ENCODE peak calls at places on chromosomes 6 and 20, in five cellular contexts. U is cardiac muscle cell, P is hepatocyte, A is A673, M is keratinocyte. C is an unnamed sample.

GRCh38 chr6:133297657-133298056 is 56.5 kb downstream of the EYA4 start:
- DNase-seq in U (no peak), P (no peak), A (no peak), M (no peak), C (no peak)

GRCh38 chr6:45052325-45052724 is 275.8 kb upstream of the RUNX2 start:
- DNase-seq in U (no peak), P (no peak), A (no peak), M (no peak), C (no peak)

GRCh38 chr6:102571236-102571908 is 1177.9 kb downstream of the GRIK2 start:
- DNase-seq in U (no peak), P (no peak), A (peak), M (no peak), C (no peak)

GRCh38 chr20:49377326-49377725 is 99.5 kb upstream of the ZNFX1 start:
- DNase-seq in U (no peak), P (no peak), A (no peak), M (no peak), C (no peak)

GRCh38 chr20:19757487-19757972 is 528 bp upstream of the RIN2 start:
- DNase-seq in U (peak), P (peak), A (no peak), M (no peak), C (peak)

GRCh38 chr6:80771941-80772340 is 665.5 kb downstream of the BCKDHB start:
- DNase-seq in U (peak), P (peak), A (peak), M (no peak), C (peak)

GRCh38 chr6:119627908-119628669 is 278.5 kb upstream of the MAN1A1 start:
- DNase-seq in U (peak), P (peak), A (no peak), M (peak), C (peak)

GRCh38 chr6:10369896-10370295 is 45.0 kb downstream of the TFAP2A start:
- DNase-seq in U (no peak), P (no peak), A (no peak), M (no peak), C (no peak)

GRCh38 chr20:50318709-50319108 is 128.1 kb downstream of the CEBPB start:
- DNase-seq in U (no peak), P (no peak), A (no peak), M (no peak), C (no peak)

GRCh38 chr6:126444874-126445273 is 105.0 kb downstream of the CENPW start:
- DNase-seq in U (no peak), P (no peak), A (no peak), M (no peak), C (peak)

GRCh38 chr6:54114991-54115390 is 3.7 kb downstream of the MLIP start:
- DNase-seq in U (no peak), P (no peak), A (no peak), M (no peak), C (no peak)

GRCh38 chr20:44134897-44135810 is 51.8 kb downstream of the JPH2 start:
- DNase-seq in U (no peak), P (no peak), A (no peak), M (no peak), C (no peak)

GRCh38 chr6:103404799-103405198 is 1454.9 kb downstream of the HACE1 start:
- DNase-seq in U (no peak), P (no peak), A (no peak), M (no peak), C (no peak)

GRCh38 chr6:166173292-166173951 is 5.8 kb upstream of the TBXT start:
- DNase-seq in U (peak), P (peak), A (peak), M (no peak), C (peak)

GRCh38 chr6:3651698-3652229 is 99.7 kb downstream of the PXDC1 start:
- DNase-seq in U (no peak), P (no peak), A (no peak), M (no peak), C (no peak)

GRCh38 chr6:151876122-151876521 is 68.6 kb downstream of the ESR1 start:
- DNase-seq in U (no peak), P (no peak), A (no peak), M (no peak), C (no peak)

GRCh38 chr6:159510141-159510540 is 182.9 kb downstream of the SOD2 start:
- DNase-seq in U (no peak), P (no peak), A (no peak), M (no peak), C (no peak)
- H3K4me3 ChIP-seq in U (no peak), P (no peak), A (no peak), M (no peak), C (no peak)

GRCh38 chr6:131250121-131250520 is 114.9 kb downstream of the AKAP7 start:
- DNase-seq in U (peak), P (peak), A (peak), M (no peak), C (peak)
- TF ChIP-seq CTCF in U (no peak), P (peak), A (no peak), M (no peak), C (no peak)

GRCh38 chr20:52103911-52104545 is 87.6 kb downstream of the ZFP64 start:
- DNase-seq in U (peak), P (no peak), A (peak), M (no peak), C (peak)
- H3K4me3 ChIP-seq in U (peak), P (peak), A (peak), M (peak), C (peak)

DNA sequence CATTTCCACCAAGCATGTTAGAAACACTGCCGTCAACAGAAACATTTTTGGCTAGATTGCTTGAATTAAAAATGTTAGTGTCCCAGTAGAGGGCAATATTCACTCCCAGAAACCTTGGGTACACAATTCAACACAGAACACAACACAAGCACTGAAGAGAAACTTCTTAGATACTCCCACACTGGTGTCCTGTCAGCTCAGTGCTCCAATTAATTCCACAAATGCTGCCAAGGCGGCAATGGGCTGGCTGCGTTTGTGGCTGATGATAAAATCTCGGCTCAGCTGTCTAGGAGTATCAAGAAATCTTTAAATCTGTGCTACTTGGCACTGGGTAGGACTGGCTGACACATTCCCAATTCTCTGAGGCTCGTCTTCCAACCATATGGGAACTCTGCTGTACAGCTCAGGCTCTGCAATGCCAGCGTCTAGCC is 39.3 kb downstream of the BEND3 start:
- DNase-seq in U (peak), P (no peak), A (peak), M (no peak), C (peak)
- TF ChIP-seq CTCF in U (peak), P (peak), A (peak), M (no peak), C (no peak)

GRCh38 chr20:41152108-41152757 is 14.9 kb downstream of the PLCG1 start:
- DNase-seq in U (no peak), P (no peak), A (no peak), M (no peak), C (no peak)

GRCh38 chr20:41148956-41149355 is 11.6 kb downstream of the PLCG1 start:
- DNase-seq in U (no peak), P (no peak), A (no peak), M (no peak), C (no peak)

GRCh38 chr20:41149679-41150131 is 12.4 kb downstream of the PLCG1 start:
- DNase-seq in U (peak), P (peak), A (peak), M (no peak), C (peak)

GRCh38 chr20:41151134-41151869 is 14.0 kb downstream of the PLCG1 start:
- DNase-seq in U (no peak), P (no peak), A (no peak), M (no peak), C (no peak)

DNA sequence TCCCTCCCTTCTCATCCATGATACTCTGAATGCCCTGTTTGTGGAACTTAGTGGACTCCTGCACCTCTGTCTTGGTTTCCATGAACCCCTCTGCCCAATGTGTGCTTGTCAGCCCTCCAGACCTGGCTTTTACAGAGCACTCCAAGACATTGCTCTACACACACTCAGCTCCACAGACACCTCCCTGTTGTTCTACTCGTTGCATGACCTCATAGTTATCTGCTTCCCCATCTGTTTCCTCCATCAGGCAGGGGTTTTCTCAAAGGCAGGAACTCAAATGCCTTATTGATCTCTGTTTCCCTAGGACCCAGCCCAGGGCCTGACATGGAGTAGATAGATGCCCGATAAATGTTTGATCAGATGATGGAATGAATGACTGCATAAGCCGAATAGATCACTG is 13.3 kb downstream of the PLCG1 start:
- DNase-seq in U (no peak), P (no peak), A (no peak), M (no peak), C (peak)
- H3K4me3 ChIP-seq in U (no peak), P (no peak), A (no peak), M (no peak), C (no peak)

DNA sequence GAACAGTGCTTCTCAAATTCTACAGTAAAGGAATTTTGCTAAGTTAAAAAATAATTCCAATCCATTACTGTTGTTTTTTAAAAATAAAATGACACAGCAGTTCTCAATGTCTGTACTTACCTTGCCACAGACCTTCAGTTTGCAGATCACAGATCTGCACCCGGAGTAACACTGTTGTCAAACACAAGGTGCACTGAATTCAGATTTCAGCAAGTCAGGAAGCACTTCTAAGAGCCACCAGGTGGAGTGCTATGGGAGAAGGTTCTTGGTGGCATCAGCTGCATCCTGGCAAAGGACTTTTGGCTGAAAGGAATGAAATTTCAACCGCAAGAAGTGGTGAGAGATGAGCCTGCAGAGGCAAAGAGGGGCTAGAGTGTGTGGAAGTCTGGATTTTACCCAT is 17.4 kb downstream of the RSPH4A start:
- DNase-seq in U (no peak), P (peak), A (peak), M (no peak), C (peak)
- TF ChIP-seq CTCF in U (peak), P (no peak), A (peak), M (peak), C (peak)

DNA sequence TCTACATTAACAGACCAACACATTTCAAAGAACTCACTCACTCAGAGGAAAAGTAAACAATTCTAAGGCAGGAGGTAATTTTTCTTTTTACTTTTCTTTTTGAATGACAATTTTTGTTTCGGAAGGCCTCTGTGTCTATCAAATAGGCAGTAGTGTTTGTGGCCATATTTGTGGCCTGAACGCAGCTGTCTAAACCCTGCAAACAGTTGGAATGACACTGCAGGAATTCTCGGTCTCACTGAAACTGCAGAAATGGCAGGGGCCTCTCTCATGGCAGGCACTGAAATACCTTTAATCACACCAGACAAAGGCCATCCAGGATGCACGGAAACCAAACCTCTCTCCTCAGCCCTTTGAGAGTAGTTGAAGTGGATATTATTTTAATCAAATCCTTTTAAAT is 30.4 kb downstream of the FYN start:
- DNase-seq in U (no peak), P (peak), A (no peak), M (no peak), C (peak)
- H3K4me3 ChIP-seq in U (no peak), P (no peak), A (no peak), M (no peak), C (no peak)